ENCODE peak calls at places on chromosomes 6 and 20, in nine cellular contexts. S, W, C, K, R, Y, X, G and Q are unnamed samples.

GRCh38 chr6:162099685-162100084 is 627.9 kb downstream of the PRKN start:
- DNase-seq in S (no peak), W (peak; percentile 54), C (no peak), K (peak; percentile 96), R (no peak), Y (no peak), X (no peak), G (no peak), Q (no peak)

GRCh38 chr6:26575494-26575939 is 21.2 kb upstream of the ABT1 start:
- DNase-seq in S (no peak), W (no peak), C (no peak), K (no peak), R (no peak), Y (no peak), X (no peak), G (no peak), Q (no peak)

GRCh38 chr20:62755817-62756724 is 40.2 kb upstream of the MRGBP start:
- DNase-seq in S (no peak), W (no peak), C (no peak), K (no peak), R (no peak), Y (no peak), X (no peak), G (no peak), Q (no peak)

GRCh38 chr6:138222901-138223546 is 4.7 kb upstream of the PBOV1 start:
- DNase-seq in S (no peak), W (no peak), C (no peak), K (no peak), R (no peak), Y (no peak), X (peak; percentile 48), G (no peak), Q (no peak)

GRCh38 chr6:43481591-43482242 is 4.3 kb downstream of the TJAP1 start:
- DNase-seq in S (no peak), W (no peak), C (no peak), K (no peak), R (no peak), Y (no peak), X (no peak), G (no peak), Q (no peak)

GRCh38 chr6:132446136-132446535 is 44.9 kb upstream of the MOXD1 start:
- DNase-seq in S (no peak), W (no peak), C (no peak), K (no peak), R (no peak), Y (no peak), X (no peak), G (no peak), Q (peak; percentile 52)

GRCh38 chr6:52654592-52654991 is 16.3 kb upstream of the TMEM14A start:
- DNase-seq in S (no peak), W (no peak), C (no peak), K (no peak), R (no peak), Y (no peak), X (no peak), G (no peak), Q (no peak)

GRCh38 chr20:39850821-39851330 is 838.2 kb downstream of the MAFB start:
- DNase-seq in S (no peak), W (no peak), C (no peak), K (no peak), R (no peak), Y (no peak), X (no peak), G (no peak), Q (peak; percentile 57)

GRCh38 chr6:57182017-57182432 is 9.9 kb downstream of the BAG2 start:
- DNase-seq in S (no peak), W (no peak), C (no peak), K (no peak), R (no peak), Y (no peak), X (no peak), G (no peak), Q (peak; percentile 20)

GRCh38 chr6:168442646-168443045 is 1.7 kb downstream of the SMOC2 start:
- DNase-seq in S (no peak), W (no peak), C (no peak), K (no peak), R (no peak), Y (no peak), X (no peak), G (no peak), Q (no peak)

GRCh38 chr6:111972714-111973678 is 80.9 kb upstream of the CCN6 start:
- DNase-seq in S (no peak), W (no peak), C (peak; percentile 85), K (peak; percentile 97), R (no peak), Y (no peak), X (no peak), G (peak; percentile 52), Q (no peak)

GRCh38 chr20:50129662-50130345 is 16.9 kb upstream of the UBE2V1 start:
- DNase-seq in S (no peak), W (no peak), C (peak; percentile 90), K (no peak), R (no peak), Y (no peak), X (no peak), G (no peak), Q (no peak)